ENCODE peak calls at places on chromosome 17, in four cellular contexts. One of them, this sample, is unnamed.

GRCh38 chr17:37220609-37220953 is 155.2 kb upstream of the C17orf78 start:
- DNase-seq in stimulated activated CD8-positive, alpha-beta memory T cell treated with anti-CD3 and anti-CD28 coated beads, Interleukin-7, amount 100 ng/mL, for 1 hour: no peak
- DNase-seq in stimulated activated CD4-positive, alpha-beta T cell treated with anti-CD3 and anti-CD28 coated beads, TNF-alpha, amount 100 ng/mL, for 4 hours: no peak
- DNase-seq in IMR-90: peak
- DNase-seq in this sample: peak

GRCh38 chr17:78154903-78155811 is 9.0 kb downstream of the C17orf99 start:
- DNase-seq in stimulated activated CD8-positive, alpha-beta memory T cell treated with anti-CD3 and anti-CD28 coated beads, Interleukin-7, amount 100 ng/mL, for 1 hour: no peak
- DNase-seq in stimulated activated CD4-positive, alpha-beta T cell treated with anti-CD3 and anti-CD28 coated beads, TNF-alpha, amount 100 ng/mL, for 4 hours: no peak
- DNase-seq in IMR-90: no peak
- DNase-seq in this sample: no peak

GRCh38 chr17:78589031-78589675 is 12.0 kb upstream of the DNAH17 start:
- DNase-seq in stimulated activated CD8-positive, alpha-beta memory T cell treated with anti-CD3 and anti-CD28 coated beads, Interleukin-7, amount 100 ng/mL, for 1 hour: no peak
- DNase-seq in stimulated activated CD4-positive, alpha-beta T cell treated with anti-CD3 and anti-CD28 coated beads, TNF-alpha, amount 100 ng/mL, for 4 hours: no peak
- DNase-seq in IMR-90: no peak
- DNase-seq in this sample: no peak

GRCh38 chr17:39568710-39569109 is 39.0 kb downstream of the NEUROD2 start:
- DNase-seq in stimulated activated CD8-positive, alpha-beta memory T cell treated with anti-CD3 and anti-CD28 coated beads, Interleukin-7, amount 100 ng/mL, for 1 hour: no peak
- DNase-seq in stimulated activated CD4-positive, alpha-beta T cell treated with anti-CD3 and anti-CD28 coated beads, TNF-alpha, amount 100 ng/mL, for 4 hours: no peak
- DNase-seq in IMR-90: no peak
- DNase-seq in this sample: no peak

GRCh38 chr17:9987779-9988585 is 82.9 kb upstream of the RCVRN start:
- DNase-seq in stimulated activated CD8-positive, alpha-beta memory T cell treated with anti-CD3 and anti-CD28 coated beads, Interleukin-7, amount 100 ng/mL, for 1 hour: peak
- DNase-seq in stimulated activated CD4-positive, alpha-beta T cell treated with anti-CD3 and anti-CD28 coated beads, TNF-alpha, amount 100 ng/mL, for 4 hours: no peak
- DNase-seq in IMR-90: peak
- DNase-seq in this sample: peak

GRCh38 chr17:34366051-34366450 is 3.0 kb upstream of the CCL1 start:
- DNase-seq in stimulated activated CD8-positive, alpha-beta memory T cell treated with anti-CD3 and anti-CD28 coated beads, Interleukin-7, amount 100 ng/mL, for 1 hour: no peak
- DNase-seq in stimulated activated CD4-positive, alpha-beta T cell treated with anti-CD3 and anti-CD28 coated beads, TNF-alpha, amount 100 ng/mL, for 4 hours: no peak
- DNase-seq in IMR-90: no peak
- DNase-seq in this sample: no peak

GRCh38 chr17:38444151-38444550 is 15.9 kb downstream of the ARHGAP23 start:
- DNase-seq in stimulated activated CD8-positive, alpha-beta memory T cell treated with anti-CD3 and anti-CD28 coated beads, Interleukin-7, amount 100 ng/mL, for 1 hour: no peak
- DNase-seq in stimulated activated CD4-positive, alpha-beta T cell treated with anti-CD3 and anti-CD28 coated beads, TNF-alpha, amount 100 ng/mL, for 4 hours: peak
- DNase-seq in IMR-90: peak
- DNase-seq in this sample: peak

GRCh38 chr17:8951210-8951609 is 14.3 kb downstream of the PIK3R5 start:
- DNase-seq in stimulated activated CD8-positive, alpha-beta memory T cell treated with anti-CD3 and anti-CD28 coated beads, Interleukin-7, amount 100 ng/mL, for 1 hour: no peak
- DNase-seq in stimulated activated CD4-positive, alpha-beta T cell treated with anti-CD3 and anti-CD28 coated beads, TNF-alpha, amount 100 ng/mL, for 4 hours: no peak
- DNase-seq in IMR-90: no peak
- DNase-seq in this sample: no peak

GRCh38 chr17:71327376-71328059 is 793.3 kb upstream of the SOX9 start:
- DNase-seq in stimulated activated CD8-positive, alpha-beta memory T cell treated with anti-CD3 and anti-CD28 coated beads, Interleukin-7, amount 100 ng/mL, for 1 hour: no peak
- DNase-seq in stimulated activated CD4-positive, alpha-beta T cell treated with anti-CD3 and anti-CD28 coated beads, TNF-alpha, amount 100 ng/mL, for 4 hours: no peak
- DNase-seq in IMR-90: peak
- DNase-seq in this sample: no peak

GRCh38 chr17:16353702-16354174 is 469 bp upstream of the CENPV start:
- DNase-seq in stimulated activated CD8-positive, alpha-beta memory T cell treated with anti-CD3 and anti-CD28 coated beads, Interleukin-7, amount 100 ng/mL, for 1 hour: no peak
- DNase-seq in stimulated activated CD4-positive, alpha-beta T cell treated with anti-CD3 and anti-CD28 coated beads, TNF-alpha, amount 100 ng/mL, for 4 hours: no peak
- DNase-seq in IMR-90: no peak
- DNase-seq in this sample: no peak

GRCh38 chr17:59950049-59950448 is 14.5 kb downstream of the RNFT1 start:
- DNase-seq in stimulated activated CD8-positive, alpha-beta memory T cell treated with anti-CD3 and anti-CD28 coated beads, Interleukin-7, amount 100 ng/mL, for 1 hour: no peak
- DNase-seq in stimulated activated CD4-positive, alpha-beta T cell treated with anti-CD3 and anti-CD28 coated beads, TNF-alpha, amount 100 ng/mL, for 4 hours: no peak
- DNase-seq in IMR-90: no peak
- DNase-seq in this sample: no peak

GRCh38 chr17:75454193-75454592 is 2.2 kb upstream of the TMEM94 start:
- DNase-seq in stimulated activated CD8-positive, alpha-beta memory T cell treated with anti-CD3 and anti-CD28 coated beads, Interleukin-7, amount 100 ng/mL, for 1 hour: no peak
- DNase-seq in stimulated activated CD4-positive, alpha-beta T cell treated with anti-CD3 and anti-CD28 coated beads, TNF-alpha, amount 100 ng/mL, for 4 hours: no peak
- DNase-seq in IMR-90: no peak
- DNase-seq in this sample: peak

GRCh38 chr17:83179378-83179777 is 100.0 kb downstream of the METRNL start:
- DNase-seq in stimulated activated CD8-positive, alpha-beta memory T cell treated with anti-CD3 and anti-CD28 coated beads, Interleukin-7, amount 100 ng/mL, for 1 hour: no peak
- DNase-seq in stimulated activated CD4-positive, alpha-beta T cell treated with anti-CD3 and anti-CD28 coated beads, TNF-alpha, amount 100 ng/mL, for 4 hours: no peak
- DNase-seq in IMR-90: no peak
- DNase-seq in this sample: no peak

GRCh38 chr17:8466873-8467272 is 31.2 kb downstream of the NDEL1 start:
- DNase-seq in stimulated activated CD8-positive, alpha-beta memory T cell treated with anti-CD3 and anti-CD28 coated beads, Interleukin-7, amount 100 ng/mL, for 1 hour: no peak
- DNase-seq in stimulated activated CD4-positive, alpha-beta T cell treated with anti-CD3 and anti-CD28 coated beads, TNF-alpha, amount 100 ng/mL, for 4 hours: no peak
- DNase-seq in IMR-90: no peak
- DNase-seq in this sample: no peak

GRCh38 chr17:12744298-12744697 is 45.0 kb upstream of the ARHGAP44 start:
- DNase-seq in stimulated activated CD8-positive, alpha-beta memory T cell treated with anti-CD3 and anti-CD28 coated beads, Interleukin-7, amount 100 ng/mL, for 1 hour: no peak
- DNase-seq in stimulated activated CD4-positive, alpha-beta T cell treated with anti-CD3 and anti-CD28 coated beads, TNF-alpha, amount 100 ng/mL, for 4 hours: no peak
- DNase-seq in IMR-90: peak
- DNase-seq in this sample: no peak

This sample was measured in Karpas-422.